ENCODE peak calls at places on chromosomes 13 and 19, in eight cellular contexts. K is lung, B is right cardiac atrium, Z is Panc1, X is kidney, D is psoas muscle, T is lower lobe of right lung, S is mesenchymal stem cell. F is an unnamed sample.

GRCh38 chr19:8611391-8611883 is 922 bp upstream of the ADAMTS10 start:
- DNase-seq in Z (no peak), X (peak; percentile 71), T (no peak), B (peak; percentile 81), D (peak; percentile 48), K (no peak), S (no peak), F (no peak)

GRCh38 chr19:17075860-17076538 is 422 bp downstream of the MYO9B start:
- DNase-seq in T (peak; percentile 70), X (peak; percentile 89), Z (no peak), D (peak; percentile 36), S (peak; percentile 51), K (peak; percentile 54), B (peak; percentile 76), F (peak; percentile 25)

GRCh38 chr19:5434351-5434917 is 20.8 kb upstream of the ZNRF4 start:
- DNase-seq in D (no peak), Z (no peak), K (no peak), T (no peak), X (no peak), B (no peak), S (no peak), F (no peak)

GRCh38 chr13:110546933-110547332 is 14.6 kb downstream of the RAB20 start:
- DNase-seq in K (peak; percentile 88), D (peak; percentile 76), X (peak; percentile 91), S (peak; percentile 90), T (peak; percentile 88), Z (no peak), B (peak; percentile 92), F (peak; percentile 100)

GRCh38 chr19:18858906-18859646 is 27.3 kb downstream of the UPF1 start:
- DNase-seq in Z (no peak), K (no peak), D (peak; percentile 8), X (no peak), B (no peak), T (no peak), S (no peak), F (no peak)

GRCh38 chr13:50732712-50733111 is 110.8 kb downstream of the DLEU7 start:
- DNase-seq in B (no peak), K (no peak), X (no peak), S (peak; percentile 50), Z (no peak), T (no peak), D (no peak), F (peak; percentile 35)

GRCh38 chr19:44846455-44847143 is 502 bp downstream of the NECTIN2 start:
- DNase-seq in S (peak; percentile 43), D (peak; percentile 40), X (peak; percentile 80), Z (no peak), T (peak; percentile 52), K (no peak), B (peak; percentile 75), F (peak; percentile 79)

GRCh38 chr13:75512253-75512652 is 25.4 kb downstream of the COMMD6 start:
- DNase-seq in T (no peak), D (no peak), B (no peak), K (no peak), Z (no peak), S (peak; percentile 26), X (no peak), F (no peak)

GRCh38 chr13:44396963-44397580 is 23.4 kb downstream of the SERP2 start:
- DNase-seq in T (peak; percentile 28), S (peak; percentile 91), K (no peak), B (peak; percentile 78), D (no peak), Z (no peak), X (peak; percentile 78), F (no peak)

GRCh38 chr19:41588497-41589209 is 12.7 kb downstream of the CEACAM21 start:
- DNase-seq in X (no peak), S (peak; percentile 42), B (peak; percentile 48), Z (no peak), T (no peak), D (no peak), K (no peak), F (no peak)

GRCh38 chr13:45040626-45041025 is 51.3 kb downstream of the GPALPP1 start:
- DNase-seq in S (no peak), D (no peak), Z (no peak), X (no peak), T (no peak), K (no peak), B (no peak), F (peak; percentile 57)

GRCh38 chr13:108733141-108733540 is 103.7 kb downstream of the MYO16 start:
- DNase-seq in Z (no peak), S (no peak), T (no peak), X (no peak), B (no peak), K (no peak), D (no peak), F (no peak)

GRCh38 chr19:30450945-30451344 is 78.8 kb downstream of the ZNF536 start:
- DNase-seq in T (no peak), K (no peak), Z (no peak), X (peak; percentile 78), S (no peak), B (peak; percentile 67), D (no peak), F (no peak)

GRCh38 chr13:42747399-42747873 is 33.9 kb upstream of the FAM216B start:
- DNase-seq in K (no peak), D (no peak), X (no peak), B (peak; percentile 42), S (peak; percentile 100), Z (no peak), T (no peak), F (peak; percentile 97)

GRCh38 chr13:98706446-98707110 is 45.9 kb downstream of the SLC15A1 start:
- DNase-seq in X (no peak), D (no peak), Z (no peak), B (no peak), S (peak; percentile 4), K (no peak), T (no peak), F (peak; percentile 64)

GRCh38 chr19:19661141-19661674 is 2.3 kb downstream of the ATP13A1 start:
- DNase-seq in D (no peak), K (no peak), B (no peak), S (no peak), T (peak; percentile 44), Z (no peak), X (peak; percentile 74), F (no peak)

GRCh38 chr19:1084024-1084868 is 10.9 kb downstream of the POLR2E start:
- DNase-seq in T (no peak), B (no peak), K (no peak), S (no peak), Z (no peak), X (peak; percentile 79), D (no peak), F (no peak)

GRCh38 chr13:27004866-27005265 is 166.7 kb downstream of the USP12 start:
- DNase-seq in B (no peak), K (no peak), Z (no peak), T (no peak), X (no peak), S (no peak), D (no peak), F (no peak)

GRCh38 chr19:48254529-48254970 is 1.2 kb downstream of the CARD8 start:
- DNase-seq in Z (no peak), T (no peak), B (no peak), K (no peak), D (no peak), X (no peak), S (no peak), F (no peak)
- H3K4me1 ChIP-seq in Z (peaks cover 6% of the 10 kb centered on the region), T (peaks cover 76% of the 10 kb centered on the region), B (no peaks in the 10 kb centered on the region), K (peaks cover 12% of the 10 kb centered on the region), D (peaks cover 14% of the 10 kb centered on the region), X (no peaks in the 10 kb centered on the region), S (peaks cover 5% of the 10 kb centered on the region), F (peaks cover 9% of the 10 kb centered on the region)

GRCh38 chr19:57615346-57615745 is 1.3 kb downstream of the ZNF134 start:
- DNase-seq in B (no peak), D (no peak), X (no peak), S (no peak), Z (no peak), K (no peak), T (no peak), F (no peak)
- H3K9me3 ChIP-seq in B (peaks cover 21% of the 10 kb centered on the region), D (peaks cover 67% of the 10 kb centered on the region), X (peaks cover 35% of the 10 kb centered on the region), S (peaks cover 55% of the 10 kb centered on the region), Z (peaks cover 66% of the 10 kb centered on the region), K (peaks cover 53% of the 10 kb centered on the region), T (peaks cover 67% of the 10 kb centered on the region), F (peaks cover 50% of the 10 kb centered on the region)

DNA sequence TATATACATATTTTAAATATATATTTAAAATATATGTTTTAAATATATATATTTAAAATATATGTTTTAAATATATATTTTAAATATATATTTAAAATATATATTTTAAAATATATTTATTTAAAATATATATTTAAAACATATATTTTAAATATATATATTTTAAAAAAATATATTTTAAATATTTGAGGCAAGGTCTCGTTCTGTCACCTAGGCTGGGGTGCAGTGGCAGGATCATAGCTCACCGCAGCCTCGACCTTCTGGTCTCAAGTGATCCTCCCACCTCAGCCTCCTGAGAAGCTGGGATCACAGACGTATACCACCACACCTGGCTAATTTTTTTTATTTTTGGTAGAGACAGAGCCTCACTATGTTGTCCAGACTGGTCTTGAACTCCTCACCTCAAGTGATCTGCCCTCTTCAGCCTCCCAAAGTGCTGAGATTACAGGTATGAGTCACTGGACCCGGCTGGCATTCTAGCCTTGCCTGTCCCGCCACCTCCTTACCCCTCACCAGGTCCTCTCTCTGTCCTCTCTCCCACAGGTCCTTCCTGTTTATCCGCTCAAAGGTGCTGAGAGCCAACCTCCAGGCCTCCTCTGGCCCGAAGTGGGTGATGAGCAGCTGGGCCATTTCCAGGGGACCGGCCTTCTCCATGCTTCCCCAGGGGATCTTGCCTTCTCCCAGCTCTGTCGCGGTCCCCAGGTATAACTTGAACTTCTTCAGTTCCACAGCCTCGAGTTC is 564 bp downstream of the NLRP12 start:
- DNase-seq in Z (no peak), X (no peak), T (no peak), S (no peak), K (no peak), B (no peak), D (no peak), F (no peak)
- H3K4me3 ChIP-seq in Z (no peak overlapping the region), X (no peak overlapping the region), T (peak overlapping the region; percentile 25), S (no peak overlapping the region), K (no peak overlapping the region), B (no peak overlapping the region), D (peak overlapping the region; percentile 24), F (no peak overlapping the region)

GRCh38 chr13:79462895-79463294 is 18.1 kb upstream of the NDFIP2 start:
- DNase-seq in Z (no peak), B (no peak), S (no peak), D (no peak), X (no peak), K (no peak), T (no peak), F (no peak)
- H3K4me1 ChIP-seq in Z (no peaks in the 10 kb centered on the region), B (no peaks in the 10 kb centered on the region), S (no peaks in the 10 kb centered on the region), D (no peaks in the 10 kb centered on the region), X (no peaks in the 10 kb centered on the region), K (no peaks in the 10 kb centered on the region), T (no peaks in the 10 kb centered on the region), F (peaks cover 5% of the 10 kb centered on the region)

GRCh38 chr19:22976248-22976647 is 26.7 kb downstream of the ZNF728 start:
- DNase-seq in B (no peak), D (no peak), K (no peak), Z (no peak), X (no peak), T (no peak), S (no peak), F (no peak)
- H3K9me3 ChIP-seq in B (peaks cover 6% of the 10 kb centered on the region), D (peaks cover 66% of the 10 kb centered on the region), K (peaks cover 6% of the 10 kb centered on the region), Z (peaks cover 13% of the 10 kb centered on the region), X (peaks cover 24% of the 10 kb centered on the region), T (peaks cover 95% of the 10 kb centered on the region), S (peaks cover 78% of the 10 kb centered on the region), F (no peaks in the 10 kb centered on the region)

GRCh38 chr19:4051175-4052101 is 15.3 kb downstream of the ZBTB7A start:
- DNase-seq in D (peak; percentile 65), X (no peak), B (peak; percentile 54), T (peak; percentile 80), K (no peak), S (peak; percentile 76), Z (no peak), F (no peak)
- H3K4me3 ChIP-seq in D (no peak overlapping the region), X (no peak overlapping the region), B (no peak overlapping the region), T (no peak overlapping the region), K (no peak overlapping the region), S (no peak overlapping the region), Z (no peak overlapping the region), F (no peak overlapping the region)

F was measured in SJSA1.